ENCODE peak calls at places on chromosomes 7 and 10, in six cellular contexts. X is cardiac fibroblast; T is amygdala; Z is stimulated activated naive CD8-positive, alpha-beta T cell treated with anti-CD3 and anti-CD28 coated beads, Interleukin-15, Interleukin-2, amounts not matched to agents 100 U/mL and 50 U/mL, for 24 hours; G is osteocyte; Q is memory B cell. P is an unnamed sample.

GRCh38 chr7:131302876-131303707 is 24.6 kb upstream of the MKLN1 start:
- DNase-seq in X (peak; percentile 46), T (no peak), Z (no peak), G (no peak), Q (no peak), P (peak; percentile 72)

GRCh38 chr7:104825099-104825498 is 188.9 kb upstream of the KMT2E start:
- DNase-seq in X (no peak), T (no peak), Z (no peak), G (no peak), Q (no peak), P (no peak)

GRCh38 chr7:5439209-5439571 is 15.6 kb upstream of the TNRC18 start:
- DNase-seq in X (no peak), T (no peak), Z (no peak), G (no peak), Q (no peak), P (no peak)

GRCh38 chr10:124636271-124636993 is 107.7 kb downstream of the FAM53B start:
- DNase-seq in X (no peak), T (no peak), Z (no peak), G (no peak), Q (no peak), P (no peak)

GRCh38 chr10:93248583-93249227 is 175.0 kb downstream of the CYP26A1 start:
- DNase-seq in X (no peak), T (no peak), Z (no peak), G (no peak), Q (no peak), P (no peak)

GRCh38 chr7:71706576-71706975 is 574.6 kb downstream of the GALNT17 start:
- DNase-seq in X (no peak), T (no peak), Z (no peak), G (no peak), Q (no peak), P (no peak)

GRCh38 chr10:62866451-62866850 is 50.3 kb upstream of the EGR2 start:
- DNase-seq in X (peak; percentile 18), T (no peak), Z (no peak), G (no peak), Q (no peak), P (no peak)

GRCh38 chr10:127928021-127928806 is 21.3 kb downstream of the PTPRE start:
- DNase-seq in X (peak; percentile 72), T (no peak), Z (no peak), G (no peak), Q (no peak), P (no peak)

GRCh38 chr7:30988346-30989005 is 24.7 kb downstream of the GHRHR start:
- DNase-seq in X (peak; percentile 32), T (no peak), Z (no peak), G (no peak), Q (no peak), P (no peak)

GRCh38 chr10:125261491-125262186 is 101.3 kb upstream of the CTBP2 start:
- DNase-seq in X (no peak), T (no peak), Z (no peak), G (peak; percentile 51), Q (no peak), P (peak; percentile 75)

GRCh38 chr7:107874605-107875446 is 16.2 kb upstream of the DLD start:
- DNase-seq in X (peak; percentile 77), T (no peak), Z (peak; percentile 39), G (no peak), Q (no peak), P (no peak)

GRCh38 chr7:75691793-75692543 is 46.8 kb downstream of the HIP1 start:
- DNase-seq in X (no peak), T (no peak), Z (no peak), G (no peak), Q (no peak), P (no peak)

GRCh38 chr7:49580000-49580399 is 193.4 kb upstream of the VWC2 start:
- DNase-seq in X (no peak), T (no peak), Z (no peak), G (no peak), Q (no peak), P (no peak)

GRCh38 chr7:55121249-55121648 is 102.4 kb downstream of the EGFR start:
- DNase-seq in X (no peak), T (no peak), Z (no peak), G (no peak), Q (no peak), P (peak; percentile 47)

GRCh38 chr10:75995041-75995430 is 563.6 kb downstream of the LRMDA start:
- DNase-seq in X (no peak), T (no peak), Z (no peak), G (no peak), Q (no peak), P (no peak)

GRCh38 chr10:33791295-33791694 is 456.8 kb upstream of the NRP1 start:
- DNase-seq in X (peak; percentile 27), T (no peak), Z (no peak), G (no peak), Q (no peak), P (no peak)

GRCh38 chr7:90951986-90952648 is 312.1 kb upstream of the FZD1 start:
- DNase-seq in X (no peak), T (no peak), Z (no peak), G (no peak), Q (no peak), P (no peak)

GRCh38 chr7:142908921-142909870 is 23.7 kb upstream of the TRPV6 start:
- DNase-seq in X (no peak), T (no peak), Z (no peak), G (no peak), Q (no peak), P (no peak)